ENCODE peak calls at places on chromosomes 1 and 21, in ten cellular contexts. U is MM.1S, P is tibial nerve, G is osteoblast, T is epithelial cell of esophagus, A is PC-9, S is IMR-90, Y is mammary epithelial cell, W is fibroblast of pulmonary artery, Q is stomach. V is an unnamed sample.

GRCh38 chr1:227318852-227319607 is 738 bp upstream of the CDC42BPA start:
- DNase-seq in U (no peak), S (peak), T (peak), A (no peak), Y (peak), P (peak), W (peak), Q (peak), G (peak), V (no peak)

GRCh38 chr1:185636848-185637247 is 97.3 kb upstream of the HMCN1 start:
- DNase-seq in G (no peak), W (no peak), U (peak), Q (no peak), S (no peak), T (peak), P (no peak), A (no peak), Y (peak), V (peak)

GRCh38 chr1:113042336-113043143 is 30.5 kb upstream of the LRIG2 start:
- DNase-seq in Q (peak), P (peak), U (peak), T (peak), S (peak), A (peak), G (peak), W (peak), Y (peak), V (no peak)

GRCh38 chr1:46820560-46821060 is 21.8 kb downstream of the CYP4B1 start:
- DNase-seq in A (no peak), U (no peak), P (no peak), Q (no peak), S (no peak), G (no peak), T (no peak), Y (no peak), W (no peak), V (no peak)

GRCh38 chr1:204448321-204448964 is 36.8 kb upstream of the PPP1R15B start:
- DNase-seq in S (no peak), T (peak), A (peak), W (no peak), G (no peak), P (no peak), U (no peak), Y (peak), Q (peak), V (no peak)

GRCh38 chr1:100134872-100135271 is 1.9 kb downstream of the TRMT13 start:
- DNase-seq in S (peak), A (no peak), Q (no peak), Y (no peak), W (peak), P (no peak), U (no peak), T (no peak), G (no peak), V (no peak)

GRCh38 chr1:38000529-38001453 is 4.5 kb downstream of the FHL3 start:
- DNase-seq in P (peak), Q (no peak), S (peak), U (no peak), T (peak), A (no peak), G (peak), W (peak), Y (peak), V (no peak)

GRCh38 chr1:94597701-94598100 is 56.1 kb upstream of the F3 start:
- DNase-seq in S (peak), Q (no peak), A (peak), W (peak), P (no peak), G (peak), Y (peak), T (peak), U (no peak), V (no peak)

GRCh38 chr1:205246426-205247119 is 18.8 kb downstream of the TMCC2 start:
- DNase-seq in W (no peak), G (peak), T (no peak), P (no peak), U (no peak), S (no peak), A (no peak), Q (no peak), Y (no peak), V (no peak)

GRCh38 chr1:40649592-40649930 is 15.9 kb downstream of the RIMS3 start:
- DNase-seq in G (peak), W (no peak), A (no peak), P (no peak), Y (no peak), T (no peak), U (no peak), Q (no peak), S (no peak), V (no peak)

GRCh38 chr1:45566722-45567121 is 16.1 kb downstream of the AKR1A1 start:
- DNase-seq in W (peak), U (no peak), A (no peak), Y (no peak), G (no peak), S (no peak), Q (no peak), P (peak), T (no peak), V (no peak)

GRCh38 chr1:225642177-225642576 is 10.7 kb downstream of the ENAH start:
- DNase-seq in Q (no peak), P (no peak), Y (no peak), A (no peak), W (peak), T (no peak), G (no peak), S (peak), U (no peak), V (no peak)

GRCh38 chr1:32272557-32273388 is 19.1 kb upstream of the HDAC1 start:
- DNase-seq in Q (no peak), T (no peak), S (no peak), P (no peak), G (peak), A (no peak), U (no peak), W (no peak), Y (no peak), V (no peak)

GRCh38 chr1:180863158-180863775 is 49.4 kb upstream of the KIAA1614 start:
- DNase-seq in Y (peak), G (peak), Q (no peak), T (peak), W (peak), A (peak), U (peak), P (peak), S (peak), V (no peak)

GRCh38 chr1:155729031-155729898 is 40.4 kb downstream of the DAP3 start:
- DNase-seq in Q (peak), Y (peak), W (peak), T (peak), G (peak), S (peak), U (peak), A (no peak), P (peak), V (no peak)

GRCh38 chr1:74679811-74680210 is 6.2 kb upstream of the ERICH3 start:
- DNase-seq in A (no peak), S (no peak), W (no peak), P (no peak), T (no peak), G (no peak), U (no peak), Y (no peak), Q (no peak), V (no peak)

GRCh38 chr1:214009613-214010550 is 22.1 kb downstream of the PROX1 start:
- DNase-seq in Q (no peak), G (no peak), U (no peak), T (no peak), A (no peak), W (no peak), Y (no peak), S (no peak), P (no peak), V (no peak)

GRCh38 chr21:37257526-37257966 is 9.6 kb downstream of the VPS26C start:
- DNase-seq in P (no peak), S (peak), T (peak), A (no peak), U (no peak), Q (no peak), Y (no peak), W (peak), G (no peak), V (peak)

GRCh38 chr1:17919525-17920439 is 164.6 kb downstream of the ACTL8 start:
- DNase-seq in T (peak), G (peak), Q (peak), Y (peak), P (no peak), U (peak), S (peak), A (no peak), W (peak), V (no peak)

GRCh38 chr1:28983509-28984310 is 69.3 kb downstream of the EPB41 start:
- DNase-seq in T (no peak), U (no peak), W (no peak), Y (no peak), P (no peak), Q (peak), S (no peak), G (no peak), A (no peak), V (no peak)

GRCh38 chr1:78229344-78229743 is 183.6 kb downstream of the GIPC2 start:
- DNase-seq in P (peak), T (peak), W (peak), A (peak), Y (peak), G (peak), U (no peak), S (peak), Q (no peak), V (no peak)

GRCh38 chr1:245652660-245653427 is 498.1 kb downstream of the KIF26B start:
- DNase-seq in Y (no peak), Q (no peak), G (no peak), P (no peak), S (no peak), A (no peak), W (no peak), U (no peak), T (no peak), V (no peak)

GRCh38 chr1:101357444-101357986 is 120.7 kb downstream of the S1PR1 start:
- DNase-seq in Q (peak), A (peak), G (peak), S (peak), P (peak), T (peak), Y (peak), U (peak), W (peak), V (peak)

DNA sequence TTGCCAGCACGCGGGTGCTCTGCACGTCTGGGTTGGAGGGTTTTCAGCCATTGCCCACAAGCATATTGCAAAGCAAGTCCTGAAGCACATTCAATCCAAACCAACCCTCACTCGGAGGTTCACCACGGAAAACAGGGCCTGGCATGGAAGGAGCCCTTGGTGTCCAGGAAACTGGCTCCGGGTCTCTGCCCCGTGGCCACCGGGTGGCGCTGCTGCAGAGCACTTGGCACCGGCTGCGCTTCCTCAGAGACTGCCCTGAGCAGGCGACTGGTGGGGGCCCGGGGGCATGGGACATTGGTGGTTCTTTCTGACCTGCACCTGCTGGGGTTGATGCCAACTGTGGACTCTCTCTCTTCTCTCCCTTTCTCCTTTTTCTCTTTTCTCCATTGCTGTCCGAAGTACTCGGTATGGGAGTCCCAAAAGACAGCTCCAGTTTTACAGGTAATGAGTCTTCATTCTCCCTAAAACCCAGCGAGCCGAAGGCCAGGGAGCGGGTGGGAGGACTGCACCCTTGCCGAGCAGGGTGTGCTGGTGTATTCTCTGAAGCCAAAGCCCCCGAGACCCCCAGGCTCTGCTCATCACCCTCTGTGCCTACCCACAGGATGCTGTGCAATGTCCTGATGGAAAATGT is 4.1 kb upstream of the KCNAB2 start:
- DNase-seq in P (no peak), Y (peak), W (peak), U (no peak), Q (peak), A (no peak), T (peak), S (no peak), G (peak), V (no peak)
- TF ChIP-seq CTCF in P (peak), Y (peak), W (peak), U (peak), Q (no peak), A (peak), T (peak), S (peak), G (peak), V (peak)

DNA sequence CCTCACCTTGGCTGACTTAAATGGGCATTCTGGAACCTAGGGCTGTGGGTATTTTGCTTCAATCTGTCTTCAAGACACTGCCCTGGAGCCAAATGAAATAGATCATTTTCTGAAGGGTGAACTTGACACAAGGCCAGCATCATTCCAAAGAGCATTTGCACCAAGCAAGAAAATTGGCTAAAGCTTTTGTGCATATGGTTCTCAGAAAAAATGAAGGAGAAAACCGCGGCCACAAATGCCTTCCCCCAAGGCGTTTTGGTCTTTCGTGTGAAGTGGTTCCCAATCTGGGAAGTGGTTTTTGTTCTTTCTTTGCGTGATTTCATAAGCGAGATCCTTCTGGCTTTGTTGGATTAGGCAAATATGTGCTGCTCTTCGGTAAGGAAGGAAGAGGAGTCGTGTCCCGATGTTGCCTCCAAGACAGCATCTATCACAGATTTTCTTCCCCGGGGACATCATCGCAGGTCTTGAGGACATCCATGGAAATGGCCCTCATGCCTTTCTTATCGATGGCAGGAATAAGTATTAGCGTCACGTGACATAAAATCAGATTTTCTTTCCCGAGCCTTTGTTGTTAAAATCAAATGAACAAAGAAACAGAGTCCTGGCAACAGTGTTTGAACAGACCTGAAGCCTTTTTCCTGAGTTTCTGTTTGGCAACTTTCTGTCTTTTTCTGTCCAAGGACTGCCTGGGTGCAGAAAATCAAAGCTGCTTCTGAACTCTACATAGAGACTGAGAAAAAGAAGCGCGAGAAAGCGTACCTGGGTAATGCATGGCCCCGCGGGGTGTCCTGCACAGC is 31.0 kb downstream of the ATP5PO start:
- DNase-seq in U (no peak), S (no peak), Q (no peak), T (no peak), A (no peak), W (peak), G (no peak), P (no peak), Y (peak), V (no peak)
- H3K4me3 ChIP-seq in U (no peak), S (no peak), Q (no peak), T (no peak), A (no peak), W (no peak), G (peak), P (no peak), Y (no peak), V (no peak)

DNA sequence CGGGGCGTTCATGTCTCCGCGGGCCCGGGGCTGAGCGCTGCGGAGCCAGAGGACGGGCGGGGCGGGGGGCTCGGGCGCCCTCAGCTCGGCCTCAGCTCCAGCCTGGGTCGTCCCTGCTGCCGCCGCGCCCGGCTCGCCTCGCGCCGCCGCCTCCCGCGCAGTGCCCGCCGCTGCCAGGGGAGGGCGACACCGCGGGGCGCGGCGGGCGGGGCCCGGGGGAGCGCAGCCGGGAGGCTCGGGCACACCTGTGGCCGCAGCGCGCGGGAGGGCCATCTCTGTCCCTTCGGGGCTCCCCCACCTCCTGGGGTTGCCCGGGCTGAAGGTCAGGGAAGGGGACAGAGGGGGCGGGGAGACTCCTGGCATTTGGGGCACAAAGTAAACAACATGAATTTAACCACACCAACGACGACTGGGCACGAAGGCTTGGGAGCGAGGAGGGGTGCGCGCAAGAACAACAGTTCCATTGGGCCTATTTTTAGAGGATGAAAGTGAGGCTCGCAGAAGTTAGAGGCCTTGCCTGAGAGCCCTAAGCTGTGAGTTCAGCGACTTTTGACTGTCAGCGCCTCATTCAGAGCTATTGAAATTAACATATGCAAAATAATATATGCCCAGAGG is at the start of gene FAM131C:
- DNase-seq in U (peak), T (peak), A (no peak), Q (peak), W (no peak), G (peak), S (no peak), P (no peak), Y (no peak), V (no peak)
- TF ChIP-seq CTCF in U (peak), T (peak), A (peak), Q (peak), W (no peak), G (no peak), S (peak), P (peak), Y (peak), V (peak)

GRCh38 chr1:31004231-31004621 is 61.3 kb downstream of the PUM1 start:
- DNase-seq in A (no peak), G (no peak), P (no peak), W (no peak), Q (no peak), S (no peak), T (no peak), Y (no peak), U (no peak), V (no peak)

GRCh38 chr1:31005617-31006166 is 59.8 kb downstream of the PUM1 start:
- DNase-seq in A (no peak), U (no peak), Q (no peak), G (no peak), S (no peak), Y (no peak), P (no peak), T (no peak), W (no peak), V (no peak)

GRCh38 chr1:31005198-31005597 is 60.3 kb downstream of the PUM1 start:
- DNase-seq in G (no peak), A (no peak), T (no peak), S (no peak), P (no peak), Y (no peak), Q (no peak), U (no peak), W (no peak), V (no peak)

GRCh38 chr1:31007462-31007991 is 58.0 kb downstream of the PUM1 start:
- DNase-seq in S (peak), Q (no peak), G (peak), U (no peak), Y (peak), W (peak), T (peak), P (no peak), A (no peak), V (no peak)

GRCh38 chr1:31006760-31007159 is 58.8 kb downstream of the PUM1 start:
- DNase-seq in Y (no peak), A (no peak), T (no peak), P (no peak), U (no peak), S (no peak), W (no peak), Q (no peak), G (no peak), V (no peak)
- H3K4me3 ChIP-seq in Y (peak), A (no peak), T (no peak), P (no peak), U (no peak), S (no peak), W (no peak), Q (no peak), G (peak), V (no peak)

GRCh38 chr1:162873671-162874666 is 13.0 kb upstream of the CCDC190 start:
- DNase-seq in Y (no peak), Q (no peak), G (no peak), W (peak), U (no peak), T (peak), P (no peak), A (no peak), S (peak), V (no peak)
- TF ChIP-seq CTCF in Y (no peak), Q (no peak), G (peak), W (peak), U (no peak), T (peak), P (no peak), A (no peak), S (peak), V (no peak)

GRCh38 chr1:243542726-243543415 is 287.0 kb downstream of the SDCCAG8 start:
- DNase-seq in P (no peak), T (peak), A (no peak), Q (no peak), Y (no peak), U (no peak), S (no peak), G (no peak), W (peak), V (no peak)

GRCh38 chr1:243543501-243543900 is 287.7 kb downstream of the SDCCAG8 start:
- DNase-seq in W (no peak), Q (no peak), G (no peak), T (no peak), Y (no peak), S (no peak), U (no peak), P (no peak), A (no peak), V (no peak)

GRCh38 chr1:243535014-243535413 is 279.2 kb downstream of the SDCCAG8 start:
- DNase-seq in Y (no peak), S (no peak), T (no peak), P (no peak), G (no peak), U (no peak), Q (no peak), A (no peak), W (no peak), V (no peak)

GRCh38 chr1:243539636-243540035 is 283.8 kb downstream of the SDCCAG8 start:
- DNase-seq in P (no peak), Y (no peak), W (peak), Q (no peak), S (peak), A (no peak), U (no peak), T (no peak), G (peak), V (no peak)
- H3K4me3 ChIP-seq in P (no peak), Y (no peak), W (no peak), Q (no peak), S (no peak), A (no peak), U (no peak), T (no peak), G (no peak), V (no peak)

GRCh38 chr1:35702540-35702939 is 16.1 kb downstream of the C1orf216 start:
- DNase-seq in W (no peak), Q (no peak), Y (no peak), G (no peak), S (no peak), P (no peak), A (no peak), U (no peak), T (no peak), V (no peak)
- TF ChIP-seq CTCF in W (no peak), Q (no peak), Y (no peak), G (no peak), S (no peak), P (no peak), A (no peak), U (no peak), T (no peak), V (peak)